ENCODE peak calls at places on chromosomes 3 and 15, in five cellular contexts. Q is CD8-positive, alpha-beta memory T cell; L is NCI-H2081; M is activated gamma-delta T cell treated with Interleukin-2 at 50 U/mL for 16 hours; R is AG09319. Y is an unnamed sample.

GRCh38 chr3:33773627-33774026 is 24.8 kb upstream of the PDCD6IP start:
- DNase-seq in R (no peak), M (no peak), L (no peak), Q (no peak), Y (no peak)

GRCh38 chr3:36923523-36923943 is 21.3 kb downstream of the TRANK1 start:
- DNase-seq in M (no peak), Q (no peak), R (no peak), L (no peak), Y (no peak)

GRCh38 chr15:91223902-91224301 is 123.8 kb downstream of the SV2B start:
- DNase-seq in L (peak), R (no peak), M (no peak), Q (no peak), Y (no peak)

GRCh38 chr3:59542276-59542675 is 492.5 kb upstream of the CFAP20DC start:
- DNase-seq in R (no peak), Q (no peak), M (no peak), L (no peak), Y (no peak)

GRCh38 chr3:142958707-142959106 is 4.8 kb downstream of the PAQR9 start:
- DNase-seq in M (no peak), L (no peak), Q (no peak), R (no peak), Y (no peak)

GRCh38 chr15:72474466-72474911 is 359 bp downstream of the ARIH1 start:
- DNase-seq in Q (no peak), R (no peak), L (no peak), M (no peak), Y (no peak)

GRCh38 chr3:194404365-194405140 is 5.5 kb upstream of the GP5 start:
- DNase-seq in Q (no peak), R (peak), L (peak), M (peak), Y (peak)

GRCh38 chr3:15726043-15726442 is 71.7 kb downstream of the ANKRD28 start:
- DNase-seq in L (no peak), M (no peak), Q (no peak), R (no peak), Y (no peak)

GRCh38 chr3:177597325-177598109 is 400.2 kb upstream of the TBL1XR1 start:
- DNase-seq in M (peak), Q (peak), L (peak), R (peak), Y (peak)

GRCh38 chr3:78765671-78766485 is 1001.9 kb downstream of the ROBO1 start:
- DNase-seq in M (no peak), R (peak), Q (no peak), L (peak), Y (no peak)

GRCh38 chr15:68300115-68300940 is 22.8 kb downstream of the FEM1B start:
- DNase-seq in L (no peak), M (no peak), R (no peak), Q (no peak), Y (no peak)

GRCh38 chr3:149224736-149225594 is 3.3 kb upstream of the CP start:
- DNase-seq in R (peak), Q (no peak), M (no peak), L (no peak), Y (no peak)

GRCh38 chr3:52838561-52839267 is 3.9 kb upstream of the MUSTN1 start:
- DNase-seq in R (no peak), M (peak), Q (no peak), L (no peak), Y (no peak)

GRCh38 chr3:171876651-171877272 is 33.6 kb downstream of the TMEM212 start:
- DNase-seq in R (peak), M (no peak), L (no peak), Q (no peak), Y (no peak)

GRCh38 chr3:188220988-188221818 is 67.2 kb downstream of the LPP start:
- DNase-seq in M (no peak), Q (no peak), L (no peak), R (no peak), Y (no peak)

GRCh38 chr15:68313501-68314390 is 36.2 kb downstream of the FEM1B start:
- DNase-seq in Q (no peak), R (no peak), L (no peak), M (no peak), Y (no peak)

GRCh38 chr3:159727506-159727905 is 261.1 kb upstream of the IL12A start:
- DNase-seq in L (no peak), R (no peak), Q (no peak), M (no peak), Y (no peak)

GRCh38 chr3:11901286-11901875 is 54.7 kb upstream of the TAMM41 start:
- DNase-seq in L (no peak), M (no peak), Q (no peak), R (no peak), Y (no peak)

GRCh38 chr3:46713048-46713897 is 4.4 kb downstream of the PRSS50 start:
- DNase-seq in M (no peak), R (no peak), L (no peak), Q (no peak), Y (no peak)

GRCh38 chr3:169871129-169871886 is 1.6 kb upstream of the LRRC31 start:
- DNase-seq in Q (no peak), M (no peak), L (no peak), R (no peak), Y (no peak)

GRCh38 chr3:100006570-100007271 is 107.6 kb downstream of the FILIP1L start:
- DNase-seq in M (no peak), R (peak), Q (no peak), L (no peak), Y (no peak)

GRCh38 chr3:49554639-49555265 is 475 bp downstream of the BSN start:
- DNase-seq in M (peak), Q (no peak), R (no peak), L (peak), Y (peak)

GRCh38 chr3:71001303-71001702 is 582.2 kb downstream of the FOXP1 start:
- DNase-seq in M (no peak), Q (no peak), R (no peak), L (no peak), Y (no peak)

GRCh38 chr3:86731501-86731901 is 259.4 kb downstream of the VGLL3 start:
- DNase-seq in L (no peak), M (no peak), Q (no peak), R (no peak), Y (no peak)

GRCh38 chr3:192408721-192409151 is 318.6 kb downstream of the FGF12 start:
- DNase-seq in R (no peak), Q (no peak), M (no peak), L (no peak), Y (no peak)